ENCODE peak calls at places on chromosomes 7 and 10, in five cellular contexts. C is T-helper 1 cell; X is activated T-helper 9 cell treated with anti-CD3 and anti-CD28 coated beads, Interleukin-2, amount 50 U/mL, for 16 hours; I is RCC 7860; R is left ventricle myocardium superior. S is an unnamed sample.

GRCh38 chr10:101161494-101162299 is 30.6 kb downstream of the TLX1 start:
- DNase-seq in C (peak), X (peak), I (peak), R (peak), S (peak)

GRCh38 chr10:17227367-17228080 is 517 bp upstream of the VIM start:
- DNase-seq in C (peak), X (no peak), I (peak), R (no peak), S (peak)

GRCh38 chr7:92135490-92135889 is 1.2 kb upstream of the CYP51A1 start:
- DNase-seq in C (peak), X (no peak), I (no peak), R (no peak), S (no peak)

GRCh38 chr10:88386204-88386877 is 196.8 kb downstream of the RNLS start:
- DNase-seq in C (peak), X (no peak), I (peak), R (no peak), S (peak)

GRCh38 chr7:100369105-100369504 is 4.2 kb upstream of the PILRA start:
- DNase-seq in C (no peak), X (no peak), I (no peak), R (peak), S (no peak)

GRCh38 chr10:75461672-75462649 is 30.5 kb downstream of the LRMDA start:
- DNase-seq in C (no peak), X (no peak), I (no peak), R (no peak), S (no peak)

GRCh38 chr7:36583318-36583717 is 141.0 kb downstream of the AOAH start:
- DNase-seq in C (no peak), X (no peak), I (peak), R (no peak), S (peak)

GRCh38 chr7:4815121-4815520 is 39.7 kb downstream of the AP5Z1 start:
- DNase-seq in C (no peak), X (no peak), I (no peak), R (no peak), S (no peak)

GRCh38 chr10:123200510-123200909 is 46.3 kb downstream of the BUB3 start:
- DNase-seq in C (no peak), X (no peak), I (no peak), R (no peak), S (no peak)

GRCh38 chr7:39192476-39192875 is 214.8 kb downstream of the POU6F2 start:
- DNase-seq in C (no peak), X (no peak), I (no peak), R (no peak), S (no peak)

GRCh38 chr7:158827411-158828342 is 1.6 kb downstream of the ESYT2 start:
- DNase-seq in C (peak), X (no peak), I (no peak), R (no peak), S (peak)

GRCh38 chr7:134594877-134595276 is 46.0 kb downstream of the AKR1B15 start:
- DNase-seq in C (no peak), X (no peak), I (no peak), R (no peak), S (no peak)

GRCh38 chr10:60270426-60270825 is 119.2 kb downstream of the ANK3 start:
- DNase-seq in C (no peak), X (no peak), I (no peak), R (no peak), S (peak)

GRCh38 chr10:113558336-113558735 is 5.5 kb downstream of the HABP2 start:
- DNase-seq in C (no peak), X (no peak), I (no peak), R (no peak), S (no peak)

S was measured in kidney tubule cell.